ENCODE peak calls at places on chromosomes 16 and 17, in seven cellular contexts. U is neural progenitor cell, W is lower lobe of right lung, X is HepG2, E is IMR-90, S is pancreas, N is heart right ventricle. D is an unnamed sample.

GRCh38 chr17:62737513-62737912 is 70.6 kb downstream of the MARCHF10 start:
- DNase-seq in U (no peak), X (no peak), W (no peak), E (no peak), S (no peak), N (no peak), D (no peak)

GRCh38 chr17:32142857-32143524 is 689 bp downstream of the RHOT1 start:
- DNase-seq in E (peak; percentile 76), X (peak; percentile 49), N (peak; percentile 48), W (peak; percentile 90), U (peak; percentile 61), S (peak; percentile 84), D (peak; percentile 87)

GRCh38 chr17:9004132-9004960 is 17.0 kb upstream of the NTN1 start:
- DNase-seq in W (no peak), U (peak; percentile 72), N (no peak), X (no peak), E (no peak), S (no peak), D (no peak)

GRCh38 chr16:50699345-50700159 is 6.1 kb downstream of the NOD2 start:
- DNase-seq in W (no peak), X (peak; percentile 18), E (peak; percentile 12), S (no peak), N (no peak), U (no peak), D (no peak)

GRCh38 chr17:6633263-6633662 is 7.2 kb downstream of the KIAA0753 start:
- DNase-seq in N (no peak), X (no peak), U (no peak), W (no peak), E (no peak), S (no peak), D (no peak)

GRCh38 chr16:88017006-88017405 is 65.8 kb downstream of the BANP start:
- DNase-seq in X (no peak), S (peak; percentile 14), E (no peak), N (no peak), U (no peak), W (peak; percentile 26), D (no peak)

GRCh38 chr17:27415090-27415795 is 41.0 kb upstream of the KSR1 start:
- DNase-seq in S (no peak), X (no peak), W (no peak), U (no peak), N (no peak), E (no peak), D (peak; percentile 19)

GRCh38 chr17:50279181-50279526 is 4.9 kb downstream of the TMEM92 start:
- DNase-seq in E (peak; percentile 38), W (no peak), X (no peak), S (no peak), U (no peak), N (no peak), D (no peak)

GRCh38 chr17:70313450-70313849 is 144.1 kb downstream of the KCNJ2 start:
- DNase-seq in U (no peak), W (no peak), X (no peak), E (peak; percentile 86), S (no peak), N (no peak), D (no peak)

GRCh38 chr17:16428098-16428882 is 12.9 kb downstream of the TRPV2 start:
- DNase-seq in N (peak; percentile 47), U (peak; percentile 68), E (peak; percentile 59), W (peak; percentile 70), X (peak; percentile 64), S (peak; percentile 66), D (peak; percentile 85)

GRCh38 chr16:66455970-66456369 is 28.9 kb downstream of the BEAN1 start:
- DNase-seq in W (no peak), S (no peak), E (no peak), X (peak; percentile 35), U (no peak), N (no peak), D (no peak)

GRCh38 chr17:28947639-28948038 is 3.7 kb downstream of the PHF12 start:
- DNase-seq in U (no peak), X (no peak), N (no peak), S (no peak), W (no peak), E (no peak), D (no peak)
- H3K4me3 ChIP-seq in U (peak overlapping the region; percentile 80), X (peak overlapping the region; percentile 97), N (no peak overlapping the region), S (no peak overlapping the region), W (no peak overlapping the region), E (no peak overlapping the region), D (no peak overlapping the region)

DNA sequence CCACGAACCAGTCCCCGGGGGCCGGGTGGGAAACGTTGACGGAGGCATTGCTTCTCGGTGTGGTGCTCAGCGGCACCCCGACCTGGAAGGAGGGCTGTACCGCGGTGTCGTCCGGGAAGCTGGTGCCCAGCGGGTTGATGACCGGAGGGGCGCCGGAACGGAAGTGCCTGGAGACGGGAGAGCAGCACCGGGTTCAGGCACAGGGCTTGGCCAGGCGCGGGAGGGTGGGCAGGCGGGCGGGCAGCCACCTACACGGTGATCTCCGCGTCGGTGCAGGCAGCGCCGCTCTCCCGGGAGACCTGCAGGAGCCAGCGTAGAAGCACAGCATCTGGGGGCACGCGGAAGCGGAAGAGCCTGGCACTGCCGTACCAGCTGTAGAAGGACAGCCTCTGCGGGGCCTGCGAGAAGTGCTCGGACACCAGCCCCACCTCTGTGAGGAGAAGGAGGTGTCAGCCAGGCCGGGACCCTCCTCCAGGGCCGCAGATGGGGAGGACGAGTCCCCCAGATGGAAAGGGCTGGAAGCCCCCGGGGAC is 4.3 kb downstream of the PGAP6 start:
- DNase-seq in X (no peak), E (no peak), S (peak; percentile 21), W (peak; percentile 47), U (no peak), N (peak; percentile 18), D (peak; percentile 82)
- TF ChIP-seq CTCF in X (no peak), E (no peak), S (no peak), W (no peak), U (no peak), N (no peak), D (no peak)

GRCh38 chr16:11224096-11224893 is 31.7 kb downstream of the SOCS1 start:
- DNase-seq in X (peak; percentile 55), N (peak; percentile 78), S (no peak), U (peak; percentile 41), W (peak; percentile 91), E (no peak), D (peak; percentile 93)
- H3K27ac ChIP-seq in X (no peak overlapping the region), N (no peak overlapping the region), S (no peak overlapping the region), U (no peak overlapping the region), W (peak overlapping the region; percentile 81), E (no peak overlapping the region), D (peak overlapping the region; percentile 81)

DNA sequence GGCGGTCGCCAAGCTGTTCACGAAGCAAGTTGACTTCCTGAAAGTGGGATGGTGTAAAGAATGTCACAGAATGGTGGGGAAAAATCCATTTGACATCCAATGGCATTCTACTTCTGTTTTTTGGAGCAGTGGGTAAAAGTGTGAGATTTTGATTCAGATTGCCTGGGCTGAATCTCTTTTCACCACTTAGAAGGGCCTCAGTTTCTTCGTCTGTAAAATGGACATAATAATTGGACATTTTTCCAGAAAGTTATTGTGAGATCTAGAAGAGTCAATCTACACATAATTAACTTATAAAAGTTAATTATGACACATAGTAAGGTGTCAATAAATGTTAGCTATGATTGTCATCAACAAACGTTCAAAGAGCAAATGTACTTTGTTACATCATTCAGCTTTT is 3.0 kb downstream of the KRT40 start:
- DNase-seq in W (no peak), S (no peak), X (no peak), E (no peak), N (no peak), U (no peak), D (no peak)
- H3K4me3 ChIP-seq in W (no peak overlapping the region), S (no peak overlapping the region), X (no peak overlapping the region), E (no peak overlapping the region), N (no peak overlapping the region), U (no peak overlapping the region), D (no peak overlapping the region)

DNA sequence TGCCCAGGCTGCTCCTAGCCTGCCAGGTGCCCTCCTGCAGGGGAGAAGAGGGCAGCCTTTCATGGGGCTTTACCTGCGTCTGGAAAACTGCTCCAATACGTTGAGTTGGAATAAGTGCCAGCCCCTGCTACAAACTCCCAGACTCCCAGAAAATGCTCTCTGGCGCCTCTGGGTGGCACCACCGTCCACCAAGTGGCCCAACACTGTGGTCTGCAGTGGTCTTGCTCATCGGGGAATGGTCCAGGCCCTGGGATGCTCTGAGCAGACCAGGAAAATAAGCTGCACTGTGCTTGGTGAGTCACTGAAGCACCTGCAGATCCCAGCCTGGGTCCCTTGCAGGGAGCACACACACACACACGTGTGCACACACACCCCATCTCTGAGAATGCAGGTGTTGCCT is 20.8 kb downstream of the CDIP1 start:
- DNase-seq in N (no peak), W (no peak), S (no peak), U (peak; percentile 82), X (peak; percentile 34), E (peak; percentile 46), D (no peak)
- TF ChIP-seq CTCF in N (peak; percentile 57), W (peak; percentile 50), S (peak; percentile 34), U (peak; percentile 81), X (peak; percentile 81), E (peak; percentile 65), D (peak; percentile 35)

GRCh38 chr17:31051517-31051916 is 43.3 kb upstream of the NF1 start:
- DNase-seq in U (no peak), E (no peak), S (no peak), X (no peak), N (no peak), W (no peak), D (no peak)
- H3K27ac ChIP-seq in U (no peak overlapping the region), E (no peak overlapping the region), S (no peak overlapping the region), X (no peak overlapping the region), N (no peak overlapping the region), W (no peak overlapping the region), D (peak overlapping the region; percentile 78)

GRCh38 chr16:24007934-24008333 is 172.2 kb downstream of the PRKCB start:
- DNase-seq in S (no peak), U (no peak), N (no peak), E (no peak), W (no peak), X (no peak), D (no peak)
- H3K4me3 ChIP-seq in S (no peak overlapping the region), U (no peak overlapping the region), N (no peak overlapping the region), E (no peak overlapping the region), W (no peak overlapping the region), X (no peak overlapping the region), D (no peak overlapping the region)

DNA sequence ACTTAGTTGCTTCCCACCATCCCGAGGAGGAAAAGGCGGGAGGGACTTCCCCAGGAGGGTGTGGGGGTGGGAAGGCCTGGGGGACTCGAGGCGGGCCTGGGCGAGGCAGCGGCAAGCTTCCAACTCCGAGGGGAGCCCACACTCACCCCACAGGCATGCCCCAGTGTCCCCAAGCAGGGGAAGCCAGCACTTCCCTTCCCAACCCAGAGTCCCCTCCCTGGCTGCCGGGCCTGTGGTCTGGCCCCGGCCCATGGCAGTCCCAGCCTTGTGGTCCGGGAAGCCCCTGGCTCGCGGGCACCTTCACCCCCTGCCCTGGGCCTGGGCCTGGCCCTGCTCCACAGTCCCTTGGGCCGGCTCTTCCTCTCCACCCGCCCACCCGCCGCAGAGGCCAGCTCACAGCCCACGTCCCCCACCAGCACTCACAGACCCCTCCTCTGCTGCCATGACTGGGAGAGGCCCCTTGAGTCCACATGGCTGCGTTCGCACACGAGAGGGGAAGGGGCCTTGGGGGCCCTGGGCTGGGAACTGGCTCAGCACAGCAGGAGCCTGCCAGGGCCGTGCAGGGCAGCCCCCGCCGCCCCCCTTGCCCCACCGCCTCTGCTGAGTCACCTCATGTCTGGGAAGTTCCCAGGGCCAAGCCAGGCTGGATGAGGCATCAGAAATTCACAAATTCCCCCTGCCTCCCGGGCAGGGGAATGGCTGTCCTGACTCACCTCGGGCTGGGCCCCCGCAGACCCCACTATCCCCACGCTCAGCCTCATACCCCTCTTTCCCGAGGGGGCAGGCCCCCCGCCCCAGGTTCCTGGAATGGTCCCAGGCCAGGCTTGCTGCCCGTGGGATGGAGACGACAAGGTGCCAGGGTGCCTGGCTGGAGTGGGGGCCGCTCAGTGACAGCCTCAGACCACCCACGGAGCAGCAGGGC is 27.8 kb downstream of the BAHCC1 start:
- DNase-seq in U (peak; percentile 66), E (peak; percentile 96), W (peak; percentile 77), N (peak; percentile 76), X (peak; percentile 60), S (peak; percentile 69), D (peak; percentile 88)
- TF ChIP-seq CTCF in U (no peak), E (no peak), W (no peak), N (no peak), X (no peak), S (no peak), D (no peak)